ENCODE peak calls at places on chromosomes 6 and 20, in four cellular contexts. Z, K, B and M are unnamed samples.

GRCh38 chr6:75217203-75217602 is 11.3 kb upstream of the COL12A1 start:
- DNase-seq in B (peak), K (peak), Z (no peak), M (no peak)

GRCh38 chr6:157235600-157236039 is 87.7 kb downstream of the TMEM242 start:
- DNase-seq in K (peak), Z (no peak), B (peak), M (no peak)

GRCh38 chr6:169536446-169537170 is 165.2 kb downstream of the WDR27 start:
- DNase-seq in B (peak), K (peak), Z (no peak), M (no peak)

GRCh38 chr20:49775229-49775693 is 37.4 kb upstream of the SLC9A8 start:
- DNase-seq in K (peak), B (peak), Z (no peak), M (no peak)

GRCh38 chr6:135321012-135321621 is 140.0 kb downstream of the MYB start:
- DNase-seq in B (no peak), K (no peak), Z (no peak), M (peak)

GRCh38 chr6:41682056-41682477 is 43.8 kb downstream of the MDFI start:
- DNase-seq in Z (peak), B (peak), K (peak), M (peak)

GRCh38 chr6:35036059-35036827 is 104.9 kb downstream of the TCP11 start:
- DNase-seq in K (no peak), B (no peak), Z (no peak), M (no peak)

GRCh38 chr20:2816583-2817340 is 598 bp downstream of the TMEM239 start:
- DNase-seq in B (no peak), K (peak), Z (no peak), M (no peak)

GRCh38 chr6:74250161-74250560 is 554.2 kb downstream of the CD109 start:
- DNase-seq in B (no peak), K (no peak), Z (no peak), M (no peak)

GRCh38 chr6:79704200-79704599 is 73.1 kb downstream of the SH3BGRL2 start:
- DNase-seq in Z (no peak), B (no peak), K (no peak), M (no peak)

GRCh38 chr20:32585011-32585518 is at the start of gene NOL4L:
- DNase-seq in B (no peak), K (no peak), Z (no peak), M (peak)

GRCh38 chr6:108876929-108877775 is 28.9 kb downstream of the ARMC2 start:
- DNase-seq in B (peak), Z (no peak), K (peak), M (no peak)

GRCh38 chr6:44100088-44100550 is 27.1 kb downstream of the MRPL14 start:
- DNase-seq in Z (no peak), K (peak), B (no peak), M (peak)

GRCh38 chr6:74577619-74578018 is 628.2 kb downstream of the COL12A1 start:
- DNase-seq in K (no peak), Z (no peak), B (no peak), M (no peak)

GRCh38 chr6:2196079-2196679 is 49.2 kb downstream of the GMDS start:
- DNase-seq in K (peak), B (peak), Z (peak), M (peak)

GRCh38 chr6:132405143-132405915 is 4.1 kb upstream of the MOXD1 start:
- DNase-seq in K (peak), B (peak), Z (no peak), M (no peak)

GRCh38 chr6:63410435-63411426 is 90.9 kb upstream of the LGSN start:
- DNase-seq in Z (no peak), K (no peak), B (no peak), M (no peak)

GRCh38 chr6:27757307-27757706 is 154.9 kb downstream of the OR2B2 start:
- DNase-seq in Z (no peak), K (no peak), B (no peak), M (peak)

GRCh38 chr6:41066867-41067304 is 5.3 kb downstream of the OARD1 start:
- DNase-seq in K (peak), Z (no peak), B (peak), M (peak)

GRCh38 chr20:58416832-58417231 is 27.8 kb downstream of the VAPB start:
- DNase-seq in Z (no peak), B (no peak), K (no peak), M (no peak)

GRCh38 chr6:100382767-100383195 is 81.9 kb downstream of the SIM1 start:
- DNase-seq in K (no peak), Z (no peak), B (peak), M (no peak)

GRCh38 chr20:42204261-42204660 is 586.1 kb upstream of the CHD6 start:
- DNase-seq in K (no peak), Z (peak), B (no peak), M (peak)

GRCh38 chr20:32189691-32190607 is 17.6 kb downstream of the PLAGL2 start:
- DNase-seq in Z (no peak), B (peak), K (peak), M (no peak)

GRCh38 chr20:14897608-14898007 is 560.2 kb upstream of the FLRT3 start:
- DNase-seq in B (no peak), K (no peak), Z (no peak), M (no peak)

GRCh38 chr6:157151989-157152388 is 171.3 kb downstream of the TMEM242 start:
- DNase-seq in K (peak), B (peak), Z (no peak), M (peak)

GRCh38 chr20:38674178-38675133 is 49.8 kb upstream of the SLC32A1 start:
- DNase-seq in K (peak), Z (no peak), B (peak), M (peak)
- H3K4me3 ChIP-seq in K (peak), Z (no peak), B (peak), M (peak)

DNA sequence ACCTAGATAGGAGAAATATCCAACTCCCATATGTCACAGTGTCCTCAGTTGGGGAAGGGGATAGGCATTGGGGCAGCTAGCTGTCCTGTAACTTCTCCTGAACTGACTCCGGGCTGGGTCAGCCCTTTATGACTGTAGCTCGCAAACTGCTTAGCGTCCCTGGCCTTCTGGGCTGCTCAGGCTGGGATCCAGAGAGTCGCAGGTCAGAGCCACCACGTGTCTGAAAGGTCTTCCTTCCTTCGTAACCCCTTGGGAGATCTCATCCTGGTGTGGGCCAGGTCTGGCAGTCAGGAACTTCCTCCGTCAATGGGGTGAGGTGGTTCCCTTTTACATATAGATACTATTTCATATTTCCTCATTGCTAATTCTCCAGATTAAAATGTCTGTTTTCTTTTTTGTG is 28.8 kb upstream of the HINT3 start:
- DNase-seq in B (no peak), K (no peak), Z (no peak), M (no peak)
- H3K4me3 ChIP-seq in B (no peak), K (no peak), Z (no peak), M (no peak)

DNA sequence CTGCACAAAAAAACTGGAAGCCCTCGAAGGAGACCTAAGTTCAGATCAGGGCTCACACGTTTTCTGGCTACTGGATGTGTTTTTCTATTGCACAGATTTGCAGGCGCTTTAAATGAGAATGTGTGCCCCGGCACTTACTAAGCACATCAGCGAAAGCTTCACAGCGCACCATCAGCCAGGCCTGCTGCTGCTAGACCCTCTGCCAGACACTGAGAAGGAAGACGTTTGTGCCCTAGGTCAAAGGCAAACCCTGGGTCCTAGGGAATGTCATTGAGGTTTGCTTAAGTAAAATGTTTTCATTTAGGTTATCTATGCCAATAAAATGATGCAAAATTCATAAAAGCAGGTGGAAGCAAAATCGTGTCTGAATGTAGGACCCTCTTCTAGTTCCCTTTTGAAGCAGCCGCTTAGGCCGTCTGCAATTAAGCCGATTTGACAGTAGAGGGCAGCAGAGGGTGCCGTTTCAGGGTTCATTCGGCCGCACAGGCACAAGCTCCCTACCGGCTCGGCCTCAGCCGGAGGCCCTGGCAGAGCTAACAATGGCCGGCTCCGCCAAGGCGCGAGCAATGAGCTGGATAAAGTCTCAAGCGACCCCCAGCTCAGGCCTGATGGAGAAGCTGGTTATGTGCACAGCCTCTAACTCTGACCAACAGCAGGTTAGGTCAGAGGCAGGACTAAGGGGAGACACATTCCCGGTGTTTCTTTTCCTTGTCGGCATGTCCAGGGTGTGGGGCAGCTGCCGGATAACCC is 107.2 kb upstream of the FOXA2 start:
- DNase-seq in Z (no peak), K (peak), B (peak), M (peak)
- H3K4me3 ChIP-seq in Z (no peak), K (no peak), B (no peak), M (no peak)

GRCh38 chr20:6450841-6451240 is 316.6 kb upstream of the BMP2 start:
- DNase-seq in K (no peak), B (no peak), Z (no peak), M (no peak)
- H3K4me3 ChIP-seq in K (no peak), B (no peak), Z (no peak), M (no peak)